ENCODE peak calls at places on chromosomes 3 and 15, in nine cellular contexts. T is astrocyte; Q is uterus; X is heart left ventricle; O is transverse colon; B is colonic mucosa; C is CD8-positive, alpha-beta memory T cell; Z is ascending aorta; P is heart right ventricle. W is an unnamed sample. For H3K4me1, the result is how much of the 10 kb centered on the place peaks cover.

GRCh38 chr3:114157321-114157720 is 21.5 kb downstream of the DRD3 start:
- DNase-seq in T (no peak), Q (no peak), X (no peak), O (no peak), B (no peak), C (no peak), Z (no peak), P (no peak), W (no peak)

GRCh38 chr3:116579843-116580242 is 129.7 kb upstream of the TUSC7 start:
- DNase-seq in T (peak), Q (no peak), X (no peak), O (no peak), B (no peak), C (no peak), Z (no peak), P (no peak), W (no peak)

GRCh38 chr3:160001154-160001760 is 12.6 kb downstream of the IL12A start:
- DNase-seq in T (peak), Q (no peak), X (no peak), O (no peak), B (no peak), C (no peak), Z (no peak), P (no peak), W (no peak)

GRCh38 chr3:31483776-31484175 is 48.9 kb upstream of the STT3B start:
- DNase-seq in T (no peak), Q (no peak), X (no peak), O (no peak), B (no peak), C (no peak), Z (no peak), P (no peak), W (no peak)

GRCh38 chr3:48727511-48727910 is 10.5 kb upstream of the IP6K2 start:
- DNase-seq in T (no peak), Q (no peak), X (no peak), O (no peak), B (no peak), C (no peak), Z (no peak), P (no peak), W (no peak)

GRCh38 chr15:64580696-64581407 is 120.5 kb downstream of the ZNF609 start:
- DNase-seq in T (no peak), Q (no peak), X (no peak), O (no peak), B (no peak), C (no peak), Z (no peak), P (no peak), W (no peak)

GRCh38 chr3:39748002-39748401 is 61.4 kb upstream of the MYRIP start:
- DNase-seq in T (no peak), Q (no peak), X (no peak), O (no peak), B (no peak), C (no peak), Z (no peak), P (no peak), W (no peak)

GRCh38 chr3:104359546-104359945 is 1007.2 kb upstream of the ALCAM start:
- DNase-seq in T (peak), Q (no peak), X (no peak), O (no peak), B (no peak), C (no peak), Z (no peak), P (no peak), W (no peak)

GRCh38 chr3:158091526-158091925 is 14.7 kb downstream of the SHOX2 start:
- DNase-seq in T (no peak), Q (no peak), X (no peak), O (no peak), B (no peak), C (no peak), Z (no peak), P (no peak), W (no peak)

GRCh38 chr3:151290673-151291072 is 12.3 kb upstream of the P2RY14 start:
- DNase-seq in T (no peak), Q (no peak), X (no peak), O (no peak), B (no peak), C (no peak), Z (no peak), P (no peak), W (no peak)

GRCh38 chr15:39426552-39427532 is 154.0 kb upstream of the THBS1 start:
- DNase-seq in T (peak), Q (no peak), X (peak), O (peak), B (no peak), C (peak), Z (peak), P (peak), W (peak)

GRCh38 chr3:42655331-42655888 is 1.9 kb downstream of the ZBTB47 start:
- DNase-seq in T (no peak), Q (no peak), X (no peak), O (no peak), B (no peak), C (no peak), Z (peak), P (peak), W (no peak)

GRCh38 chr3:195186041-195186709 is 84.8 kb downstream of the XXYLT1 start:
- DNase-seq in T (no peak), Q (peak), X (no peak), O (no peak), B (no peak), C (no peak), Z (no peak), P (no peak), W (no peak)

GRCh38 chr3:177468331-177468730 is 271.0 kb upstream of the TBL1XR1 start:
- DNase-seq in T (peak), Q (no peak), X (no peak), O (no peak), B (no peak), C (no peak), Z (peak), P (peak), W (no peak)

GRCh38 chr3:133733226-133733625 is 13.0 kb upstream of the TF start:
- DNase-seq in T (no peak), Q (no peak), X (no peak), O (no peak), B (no peak), C (no peak), Z (no peak), P (no peak), W (no peak)

GRCh38 chr15:42121667-42122066 is 27.3 kb upstream of the PLA2G4D start:
- DNase-seq in T (no peak), Q (no peak), X (no peak), O (no peak), B (peak), C (no peak), Z (no peak), P (no peak), W (no peak)

GRCh38 chr15:27677951-27678350 is 421.2 kb downstream of the OCA2 start:
- DNase-seq in T (no peak), Q (no peak), X (no peak), O (no peak), B (no peak), C (no peak), Z (no peak), P (no peak), W (no peak)

GRCh38 chr3:52846427-52846983 is 11.7 kb upstream of the MUSTN1 start:
- DNase-seq in T (no peak), Q (no peak), X (peak), O (no peak), B (no peak), C (no peak), Z (no peak), P (no peak), W (no peak)

GRCh38 chr15:22968356-22968755 is 11.8 kb downstream of the CYFIP1 start:
- DNase-seq in T (peak), Q (no peak), X (no peak), O (no peak), B (no peak), C (no peak), Z (no peak), P (no peak), W (no peak)

GRCh38 chr3:43737001-43737440 is 46.3 kb downstream of the ABHD5 start:
- DNase-seq in T (no peak), Q (no peak), X (no peak), O (no peak), B (no peak), C (no peak), Z (no peak), P (no peak), W (no peak)

GRCh38 chr15:52503788-52504496 is 24.7 kb downstream of the MYO5A start:
- DNase-seq in T (peak), Q (no peak), X (no peak), O (no peak), B (no peak), C (no peak), Z (no peak), P (no peak), W (no peak)

GRCh38 chr3:161489390-161489789 is 7.2 kb upstream of the OTOL1 start:
- DNase-seq in T (no peak), Q (no peak), X (no peak), O (no peak), B (no peak), C (no peak), Z (no peak), P (no peak), W (no peak)

GRCh38 chr3:193795062-193795690 is 202.2 kb downstream of the OPA1 start:
- DNase-seq in T (peak), Q (no peak), X (no peak), O (no peak), B (no peak), C (no peak), Z (peak), P (no peak), W (no peak)

DNA sequence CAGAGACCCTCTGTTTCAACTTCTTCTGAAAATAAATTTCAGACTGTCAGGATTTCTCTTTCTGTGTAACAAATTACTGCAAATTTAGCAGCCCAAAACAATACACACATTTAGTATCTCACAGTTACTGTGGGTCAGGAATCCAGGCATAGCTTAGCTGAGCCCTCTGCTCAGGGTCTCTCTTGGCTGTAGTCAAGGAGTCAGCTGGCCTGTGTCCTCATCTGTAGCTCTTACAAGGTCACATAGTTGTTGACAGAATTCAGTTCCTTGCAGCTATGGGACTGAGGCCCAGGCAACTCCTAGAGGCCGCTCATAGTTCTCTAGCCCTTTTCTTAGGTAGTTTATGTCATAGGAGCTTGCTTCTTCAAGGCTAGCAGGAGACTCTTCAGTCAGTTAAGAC is 51.8 kb downstream of the NKIRAS1 start:
- DNase-seq in T (no peak), Q (no peak), X (peak), O (no peak), B (no peak), C (no peak), Z (no peak), P (no peak), W (no peak)
- H3K4me1 ChIP-seq in T (under half), Q (under half), X (half or more), O (under half), B (under half), C (under half), Z (under half), P (half or more), W (under half)

GRCh38 chr3:184523825-184524615 is 37.6 kb upstream of the EPHB3 start:
- DNase-seq in T (peak), Q (no peak), X (no peak), O (no peak), B (peak), C (no peak), Z (no peak), P (no peak), W (no peak)

GRCh38 chr3:184526158-184526483 is 35.5 kb upstream of the EPHB3 start:
- DNase-seq in T (no peak), Q (no peak), X (no peak), O (no peak), B (no peak), C (no peak), Z (no peak), P (no peak), W (no peak)

GRCh38 chr3:184525337-184526157 is 36.0 kb upstream of the EPHB3 start:
- DNase-seq in T (no peak), Q (no peak), X (no peak), O (no peak), B (peak), C (peak), Z (no peak), P (no peak), W (peak)

GRCh38 chr3:184524981-184525336 is 36.6 kb upstream of the EPHB3 start:
- DNase-seq in T (no peak), Q (no peak), X (no peak), O (no peak), B (peak), C (no peak), Z (no peak), P (no peak), W (no peak)
- H3K27ac ChIP-seq in T (no peak), Q (peak), X (peak), O (peak), B (no peak), C (no peak), Z (peak), P (peak), W (peak)

GRCh38 chr15:56929389-56929788 is 10.9 kb downstream of the TCF12 start:
- DNase-seq in T (peak), Q (no peak), X (no peak), O (no peak), B (no peak), C (no peak), Z (no peak), P (no peak), W (no peak)
- H3K4me1 ChIP-seq in T (under half), Q (under half), X (half or more), O (half or more), B (under half), C (under half), Z (under half), P (half or more), W (under half)

DNA sequence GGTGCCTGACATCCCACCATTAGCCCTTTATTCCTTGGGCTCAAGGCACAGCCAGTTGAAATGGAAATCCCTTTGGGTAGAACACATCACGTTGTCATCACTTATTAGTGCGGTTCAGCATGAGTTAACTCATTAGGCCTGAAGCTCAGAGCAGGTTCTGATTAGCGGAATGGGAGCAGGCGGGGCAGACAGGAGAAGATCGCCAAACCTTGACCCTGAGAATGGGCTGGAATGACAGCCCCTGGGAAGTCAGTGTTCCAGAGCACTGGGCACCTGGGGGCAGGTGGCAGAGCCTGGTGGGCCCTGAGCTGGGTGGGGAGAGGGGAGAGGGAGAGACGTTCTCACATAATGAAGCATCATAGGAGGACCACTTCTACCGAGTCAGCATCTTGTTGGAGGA is 5.8 kb downstream of the ITGA11 start:
- DNase-seq in T (no peak), Q (peak), X (no peak), O (no peak), B (no peak), C (no peak), Z (no peak), P (no peak), W (no peak)
- H3K27ac ChIP-seq in T (peak), Q (peak), X (no peak), O (no peak), B (no peak), C (no peak), Z (peak), P (no peak), W (no peak)

DNA sequence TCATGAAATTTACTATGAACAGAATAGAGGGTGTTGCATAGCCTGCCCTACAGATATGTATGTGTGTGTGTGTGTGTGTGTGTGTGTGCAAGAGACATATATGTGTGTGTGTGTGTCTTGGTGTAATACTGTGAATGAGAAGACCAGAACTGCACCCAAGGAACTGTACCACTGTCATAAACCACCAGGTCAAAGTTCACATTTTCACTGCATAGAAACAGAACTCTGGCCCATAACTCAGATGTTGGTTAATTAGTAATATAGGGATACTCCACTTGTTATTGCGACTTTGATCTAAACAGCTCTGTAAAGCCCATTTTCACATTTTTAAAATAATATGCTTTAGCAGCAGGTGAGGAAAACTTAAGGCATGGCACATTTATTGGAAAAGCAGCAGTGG is 111.8 kb downstream of the IGF2BP2 start:
- DNase-seq in T (no peak), Q (no peak), X (no peak), O (peak), B (peak), C (no peak), Z (no peak), P (no peak), W (no peak)
- H3K4me1 ChIP-seq in T (under half), Q (under half), X (under half), O (under half), B (under half), C (under half), Z (under half), P (under half), W (under half)

GRCh38 chr15:66378814-66379430 is 7.8 kb upstream of the MAP2K1 start:
- DNase-seq in T (no peak), Q (no peak), X (no peak), O (no peak), B (no peak), C (no peak), Z (no peak), P (no peak), W (no peak)

GRCh38 chr15:66369773-66370651 is 13.5 kb upstream of the TIPIN start:
- DNase-seq in T (no peak), Q (no peak), X (no peak), O (no peak), B (no peak), C (no peak), Z (no peak), P (no peak), W (no peak)

GRCh38 chr15:66374179-66374578 is 12.5 kb upstream of the MAP2K1 start:
- DNase-seq in T (no peak), Q (no peak), X (no peak), O (no peak), B (no peak), C (no peak), Z (no peak), P (no peak), W (no peak)
- H3K27ac ChIP-seq in T (no peak), Q (no peak), X (no peak), O (no peak), B (no peak), C (no peak), Z (no peak), P (no peak), W (no peak)

DNA sequence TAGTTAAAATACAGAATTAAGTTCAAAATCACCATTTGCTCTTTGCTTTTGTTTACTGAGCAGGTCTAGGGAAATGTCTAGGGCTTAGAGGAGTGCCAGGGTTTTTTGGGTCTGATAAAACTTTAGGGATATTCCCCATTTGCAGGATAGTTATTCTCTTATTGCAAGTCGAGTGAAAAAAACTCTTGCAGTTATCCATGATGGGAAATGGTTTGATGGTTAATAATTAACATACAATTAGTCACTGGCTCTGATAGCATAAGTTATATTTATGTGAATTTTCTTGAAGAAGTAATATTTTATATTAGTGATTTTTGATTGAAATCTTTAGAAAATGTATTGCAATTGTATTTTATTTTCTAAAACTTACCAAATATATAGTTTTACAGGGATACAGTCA is 47.2 kb downstream of the TCF12 start:
- DNase-seq in T (no peak), Q (no peak), X (no peak), O (no peak), B (no peak), C (no peak), Z (no peak), P (no peak), W (no peak)
- H3K4me1 ChIP-seq in T (under half), Q (under half), X (half or more), O (under half), B (under half), C (under half), Z (under half), P (half or more), W (under half)

DNA sequence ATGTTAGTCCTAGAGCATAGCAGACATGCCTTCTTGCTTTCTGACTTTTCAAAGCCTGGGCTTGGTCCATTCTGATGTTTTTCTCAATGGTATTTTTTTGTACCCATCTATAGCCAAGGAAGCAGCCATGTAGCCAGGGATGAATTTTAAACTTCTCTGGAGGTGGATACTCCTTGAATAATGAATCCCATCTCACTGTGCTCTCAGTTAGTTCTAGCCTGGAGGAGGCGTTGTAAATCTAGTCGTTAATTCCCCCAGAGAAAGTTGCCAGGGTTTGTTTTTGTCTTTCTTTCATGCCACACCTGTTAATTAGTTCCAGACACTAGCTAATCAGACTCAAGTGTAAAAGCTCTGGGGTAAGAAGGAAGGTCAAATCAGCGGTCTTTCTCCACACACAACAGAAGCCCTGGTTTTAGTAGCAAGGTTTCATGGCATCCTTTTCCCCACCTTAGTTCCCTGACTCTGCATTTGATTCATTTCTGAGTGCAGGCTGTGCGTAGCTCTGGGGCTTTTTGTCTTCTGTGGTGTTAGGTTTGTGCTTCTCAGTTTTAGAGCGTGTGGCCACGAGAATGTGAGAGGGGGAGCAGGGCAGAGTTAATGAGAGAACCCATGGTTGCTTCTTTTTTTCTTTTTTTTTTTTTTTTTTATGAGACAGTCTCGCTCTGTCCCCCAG is 19.7 kb downstream of the PTPRG start:
- DNase-seq in T (no peak), Q (no peak), X (no peak), O (no peak), B (no peak), C (no peak), Z (no peak), P (no peak), W (no peak)
- H3K27ac ChIP-seq in T (no peak), Q (no peak), X (no peak), O (no peak), B (no peak), C (no peak), Z (peak), P (no peak), W (no peak)

GRCh38 chr3:50270422-50270831 is 1.5 kb downstream of the SEMA3B start:
- DNase-seq in T (no peak), Q (no peak), X (peak), O (no peak), B (no peak), C (no peak), Z (no peak), P (peak), W (no peak)
- H3K4me1 ChIP-seq in T (under half), Q (under half), X (half or more), O (half or more), B (under half), C (under half), Z (under half), P (half or more), W (under half)